ENCODE peak calls at places on chromosomes 4 and X, in seven cellular contexts. F is choroid plexus epithelial cell, L is endodermal cell, X is tibial nerve, S is stomach, E is coronary artery, C is AG04449. O is an unnamed sample.
A peak's percentile ranks its signal among the peaks of the same experiment; 100 is the strongest.

GRCh38 chrX:13287816-13288215 is 32.0 kb downstream of the ATXN3L start:
- DNase-seq in F (peak; percentile 73), L (no peak), X (no peak), S (no peak), E (no peak), C (no peak), O (no peak)

GRCh38 chr4:15398732-15399131 is 29.1 kb upstream of the C1QTNF7 start:
- DNase-seq in F (no peak), L (no peak), X (no peak), S (no peak), E (no peak), C (no peak), O (no peak)

GRCh38 chr4:144399927-144400326 is 246.0 kb upstream of the HHIP start:
- DNase-seq in F (peak; percentile 94), L (no peak), X (peak; percentile 8), S (no peak), E (no peak), C (peak; percentile 38), O (peak; percentile 54)

GRCh38 chr4:17665346-17665745 is 50.9 kb downstream of the MED28 start:
- DNase-seq in F (no peak), L (no peak), X (no peak), S (no peak), E (no peak), C (no peak), O (no peak)

GRCh38 chr4:122914292-122914904 is 8.0 kb downstream of the NUDT6 start:
- DNase-seq in F (peak; percentile 68), L (no peak), X (no peak), S (no peak), E (no peak), C (no peak), O (peak; percentile 33)

GRCh38 chrX:9912341-9912740 is 54.8 kb upstream of the CLDN34 start:
- DNase-seq in F (no peak), L (peak; percentile 66), X (no peak), S (no peak), E (no peak), C (no peak), O (no peak)

GRCh38 chr4:52931238-52931637 is 69.1 kb downstream of the RASL11B start:
- DNase-seq in F (peak; percentile 53), L (no peak), X (no peak), S (no peak), E (no peak), C (no peak), O (no peak)

GRCh38 chr4:133148690-133149363 is at the start of gene PCDH10:
- DNase-seq in F (peak; percentile 97), L (peak; percentile 99), X (peak; percentile 79), S (peak; percentile 65), E (peak; percentile 97), C (peak; percentile 34), O (no peak)

GRCh38 chrX:40058719-40059118 is 39.0 kb downstream of the BCOR start:
- DNase-seq in F (no peak), L (no peak), X (no peak), S (peak; percentile 41), E (peak; percentile 47), C (no peak), O (no peak)

GRCh38 chrX:71131510-71131909 is 13.1 kb downstream of the MED12 start:
- DNase-seq in F (no peak), L (no peak), X (no peak), S (no peak), E (no peak), C (no peak), O (no peak)

GRCh38 chr4:143986173-143986572 is 33.0 kb downstream of the GYPB start:
- DNase-seq in F (no peak), L (peak; percentile 59), X (no peak), S (no peak), E (no peak), C (no peak), O (no peak)

GRCh38 chrX:153297376-153297775 is 24.2 kb downstream of the PNMA6F start:
- DNase-seq in F (no peak), L (no peak), X (no peak), S (no peak), E (no peak), C (no peak), O (no peak)

GRCh38 chrX:49172280-49172780 is 632 bp downstream of the PLP2 start:
- DNase-seq in F (peak; percentile 42), L (no peak), X (peak; percentile 55), S (peak; percentile 74), E (no peak), C (no peak), O (peak; percentile 85)

GRCh38 chr4:159979351-159979750 is 876.5 kb downstream of the RAPGEF2 start:
- DNase-seq in F (no peak), L (no peak), X (no peak), S (no peak), E (no peak), C (no peak), O (no peak)

GRCh38 chr4:150237110-150237852 is 159.0 kb downstream of the DCLK2 start:
- DNase-seq in F (peak; percentile 93), L (no peak), X (no peak), S (no peak), E (no peak), C (peak; percentile 94), O (no peak)

GRCh38 chrX:154419688-154420401 is 8.5 kb downstream of the TAFAZZIN start:
- DNase-seq in F (no peak), L (no peak), X (no peak), S (no peak), E (no peak), C (no peak), O (no peak)

GRCh38 chrX:40085086-40085551 is 12.6 kb downstream of the BCOR start:
- DNase-seq in F (peak; percentile 36), L (peak; percentile 59), X (no peak), S (no peak), E (no peak), C (peak; percentile 31), O (no peak)

GRCh38 chr4:143369556-143369955 is 32.9 kb downstream of the GAB1 start:
- DNase-seq in F (no peak), L (no peak), X (no peak), S (no peak), E (no peak), C (no peak), O (no peak)

GRCh38 chr4:147633113-147633512 is 15.9 kb downstream of the TMEM184C start:
- DNase-seq in F (peak; percentile 76), L (no peak), X (no peak), S (no peak), E (no peak), C (no peak), O (no peak)

GRCh38 chr4:153413827-153414226 is 52.3 kb upstream of the TMEM131L start:
- DNase-seq in F (no peak), L (no peak), X (no peak), S (no peak), E (no peak), C (no peak), O (no peak)

GRCh38 chrX:152640039-152640818 is 2.5 kb downstream of the GABRQ start:
- DNase-seq in F (no peak), L (no peak), X (no peak), S (no peak), E (no peak), C (no peak), O (no peak)

GRCh38 chr4:26061248-26061986 is 147.4 kb downstream of the SMIM20 start:
- DNase-seq in F (peak; percentile 79), L (peak; percentile 77), X (no peak), S (no peak), E (no peak), C (no peak), O (peak; percentile 80)

GRCh38 chr4:137443031-137443800 is 89.1 kb downstream of the PCDH18 start:
- DNase-seq in F (no peak), L (no peak), X (no peak), S (no peak), E (no peak), C (no peak), O (no peak)

GRCh38 chr4:82430193-82431025 is at the start of the genes ENOPH1 and HNRNPDL:
- DNase-seq in F (peak; percentile 96), L (peak; percentile 99), X (peak; percentile 95), S (peak; percentile 96), E (peak; percentile 98), C (peak; percentile 47), O (peak; percentile 98)
- TF ChIP-seq CTCF in F (no peak), L (no peak), X (no peak), S (no peak), E (no peak), C (no peak), O (no peak)

DNA sequence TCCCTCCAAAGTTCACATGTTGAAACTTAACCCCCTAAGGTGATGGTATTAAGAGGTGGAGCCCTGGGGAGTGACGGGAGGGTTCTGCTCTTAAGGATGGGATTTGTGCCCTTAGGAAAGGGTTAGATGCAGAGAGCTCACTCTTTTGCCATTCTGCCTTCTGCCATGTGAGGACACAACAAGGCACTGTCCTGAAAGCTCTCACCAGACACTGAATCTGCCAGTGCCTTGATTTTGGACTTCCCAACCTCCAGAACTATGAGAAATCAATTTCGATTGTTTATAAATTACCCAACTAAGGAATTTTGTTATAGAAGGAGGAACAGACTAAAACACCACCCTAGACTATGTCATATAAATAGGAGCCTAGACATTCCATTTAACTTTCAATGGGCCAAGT is 11.7 kb downstream of the LRP2BP start:
- DNase-seq in F (no peak), L (no peak), X (no peak), S (no peak), E (no peak), C (no peak), O (no peak)
- H3K4me3 ChIP-seq in F (no peak overlapping the region), L (no peak overlapping the region), X (no peak overlapping the region), S (no peak overlapping the region), E (no peak overlapping the region), C (no peak overlapping the region), O (no peak overlapping the region)

GRCh38 chr4:2251073-2251794 is 9.3 kb upstream of the HAUS3 start:
- DNase-seq in F (no peak), L (peak; percentile 42), X (no peak), S (peak; percentile 17), E (no peak), C (no peak), O (no peak)

GRCh38 chr4:2249526-2249991 is 7.6 kb upstream of the HAUS3 start:
- DNase-seq in F (no peak), L (no peak), X (no peak), S (no peak), E (no peak), C (no peak), O (peak; percentile 0)

GRCh38 chr4:2251795-2252529 is 9.9 kb downstream of the MXD4 start:
- DNase-seq in F (no peak), L (no peak), X (peak; percentile 2), S (peak; percentile 23), E (peak; percentile 70), C (no peak), O (no peak)

GRCh38 chr4:2250003-2250763 is 8.3 kb upstream of the HAUS3 start:
- DNase-seq in F (no peak), L (no peak), X (no peak), S (peak; percentile 23), E (no peak), C (no peak), O (no peak)

DNA sequence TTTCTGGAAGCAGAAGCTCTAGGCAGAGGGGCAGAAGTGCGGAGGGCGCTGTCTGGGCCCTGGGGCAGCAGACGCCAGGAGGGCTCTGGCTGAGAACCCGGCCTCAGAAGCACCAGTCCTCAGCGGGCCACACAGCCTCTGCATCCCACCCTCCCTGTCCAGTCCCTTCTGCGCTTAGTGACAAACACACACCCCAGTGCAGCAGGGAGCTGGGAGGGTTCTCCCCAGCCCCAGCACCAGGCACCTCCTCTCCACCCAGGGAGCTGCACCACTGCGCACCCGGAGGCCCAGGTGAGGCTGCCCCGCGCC is 8.8 kb upstream of the HAUS3 start:
- DNase-seq in F (no peak), L (no peak), X (peak; percentile 2), S (no peak), E (no peak), C (no peak), O (no peak)
- TF ChIP-seq CTCF in F (no peak), L (no peak), X (no peak), S (no peak), E (no peak), C (no peak), O (no peak)

GRCh38 chrX:133971586-133971985 is 13.8 kb downstream of the GPC3 start:
- DNase-seq in F (no peak), L (no peak), X (no peak), S (no peak), E (no peak), C (no peak), O (no peak)
- H3K4me3 ChIP-seq in F (no peak overlapping the region), L (no peak overlapping the region), X (no peak overlapping the region), S (no peak overlapping the region), E (no peak overlapping the region), C (no peak overlapping the region), O (no peak overlapping the region)